ENCODE peak calls at places on chromosomes 3 and 15, in seven cellular contexts. C is HCT116, R is SK-N-SH, M is HepG2, Q is K562, K is H1, B is GM12878. J is an unnamed sample.

GRCh38 chr15:57456559-57456958 is 80.3 kb downstream of the CGNL1 start:
- DNase-seq in B (no peak), Q (no peak), M (no peak), R (no peak), K (no peak), C (no peak), J (no peak)

GRCh38 chr3:184361932-184362667 is 590 bp downstream of the POLR2H start:
- DNase-seq in C (peak; percentile 63), M (no peak), K (no peak), Q (peak; percentile 76), R (peak; percentile 85), B (no peak), J (peak; percentile 91)

GRCh38 chr3:190381356-190381940 is 6.5 kb upstream of the CLDN16 start:
- DNase-seq in R (no peak), M (no peak), B (no peak), C (no peak), Q (no peak), K (no peak), J (no peak)

GRCh38 chr3:110164632-110165240 is 827.4 kb upstream of the DPPA4 start:
- DNase-seq in B (no peak), M (no peak), R (no peak), K (no peak), Q (no peak), C (no peak), J (no peak)

GRCh38 chr3:62367735-62368704 is 5.3 kb downstream of the FEZF2 start:
- DNase-seq in M (no peak), Q (no peak), K (no peak), R (peak; percentile 12), C (no peak), B (no peak), J (no peak)

GRCh38 chr15:58684751-58685150 is 64.8 kb downstream of the ADAM10 start:
- DNase-seq in R (no peak), K (no peak), Q (no peak), C (no peak), B (no peak), M (no peak), J (no peak)

GRCh38 chr3:180870008-180870733 is 42.3 kb upstream of the FXR1 start:
- DNase-seq in R (no peak), B (no peak), M (no peak), K (peak; percentile 29), C (no peak), Q (peak; percentile 13), J (no peak)

GRCh38 chr3:175186511-175186910 is 327.4 kb downstream of the NAALADL2 start:
- DNase-seq in Q (no peak), C (no peak), M (no peak), R (no peak), K (no peak), B (no peak), J (no peak)

GRCh38 chr3:71578045-71578730 is 5.3 kb downstream of the FOXP1 start:
- DNase-seq in M (no peak), Q (no peak), K (no peak), R (no peak), B (no peak), C (no peak), J (no peak)

GRCh38 chr3:19934098-19934566 is at the start of gene EFHB:
- DNase-seq in M (peak; percentile 39), B (no peak), R (peak; percentile 59), Q (peak; percentile 73), C (peak; percentile 39), K (peak; percentile 27), J (peak; percentile 59)

GRCh38 chr3:128442949-128443348 is 23.7 kb downstream of the DNAJB8 start:
- DNase-seq in K (no peak), B (no peak), M (no peak), Q (no peak), C (no peak), R (no peak), J (no peak)

GRCh38 chr3:37667359-37667758 is 194.3 kb upstream of the CTDSPL start:
- DNase-seq in M (no peak), Q (no peak), K (no peak), R (no peak), C (no peak), B (no peak), J (no peak)

GRCh38 chr3:79517766-79518413 is 249.9 kb downstream of the ROBO1 start:
- DNase-seq in K (no peak), M (peak; percentile 24), B (no peak), C (no peak), R (peak; percentile 29), Q (no peak), J (peak; percentile 60)

GRCh38 chr15:99343836-99344551 is 92.7 kb downstream of the LRRC28 start:
- DNase-seq in R (peak; percentile 30), Q (no peak), K (peak; percentile 21), M (no peak), C (no peak), B (no peak), J (no peak)

GRCh38 chr3:69425249-69425648 is 39.4 kb upstream of the FRMD4B start:
- DNase-seq in R (peak; percentile 29), M (peak; percentile 14), Q (peak; percentile 4), C (peak; percentile 21), K (no peak), B (no peak), J (no peak)

GRCh38 chr3:53828581-53828980 is 17.6 kb downstream of the CHDH start:
- DNase-seq in R (no peak), B (no peak), C (no peak), K (no peak), M (no peak), Q (no peak), J (peak; percentile 13)

GRCh38 chr15:88629071-88629470 is 7.9 kb downstream of the AEN start:
- DNase-seq in R (no peak), B (no peak), M (no peak), C (no peak), Q (no peak), K (no peak), J (no peak)

GRCh38 chr3:129599607-129600006 is 6.9 kb downstream of the PLXND1 start:
- DNase-seq in B (no peak), K (peak; percentile 63), R (no peak), Q (peak; percentile 54), M (no peak), C (no peak), J (no peak)

GRCh38 chr15:41231536-41231935 is 468 bp downstream of the CHP1 start:
- DNase-seq in M (no peak), K (no peak), B (no peak), C (no peak), R (no peak), Q (no peak), J (no peak)

GRCh38 chr3:153127788-153128187 is 34.2 kb upstream of the RAP2B start:
- DNase-seq in B (no peak), Q (no peak), M (no peak), C (no peak), R (no peak), K (no peak), J (no peak)

GRCh38 chr3:153129866-153130265 is 32.2 kb upstream of the RAP2B start:
- DNase-seq in K (no peak), M (no peak), R (no peak), C (no peak), B (no peak), Q (no peak), J (no peak)

GRCh38 chr3:153129426-153129825 is 32.6 kb upstream of the RAP2B start:
- DNase-seq in C (no peak), M (no peak), K (no peak), R (no peak), Q (no peak), B (no peak), J (no peak)

GRCh38 chr3:153130312-153130977 is 31.6 kb upstream of the RAP2B start:
- DNase-seq in Q (no peak), M (no peak), C (peak; percentile 57), B (peak; percentile 72), K (no peak), R (no peak), J (no peak)
- TF ChIP-seq JUND in Q (no peak), M (no peak), C (peak; percentile 79), B (no peak), K (no peak), R (peak; percentile 84), J (no peak)

DNA sequence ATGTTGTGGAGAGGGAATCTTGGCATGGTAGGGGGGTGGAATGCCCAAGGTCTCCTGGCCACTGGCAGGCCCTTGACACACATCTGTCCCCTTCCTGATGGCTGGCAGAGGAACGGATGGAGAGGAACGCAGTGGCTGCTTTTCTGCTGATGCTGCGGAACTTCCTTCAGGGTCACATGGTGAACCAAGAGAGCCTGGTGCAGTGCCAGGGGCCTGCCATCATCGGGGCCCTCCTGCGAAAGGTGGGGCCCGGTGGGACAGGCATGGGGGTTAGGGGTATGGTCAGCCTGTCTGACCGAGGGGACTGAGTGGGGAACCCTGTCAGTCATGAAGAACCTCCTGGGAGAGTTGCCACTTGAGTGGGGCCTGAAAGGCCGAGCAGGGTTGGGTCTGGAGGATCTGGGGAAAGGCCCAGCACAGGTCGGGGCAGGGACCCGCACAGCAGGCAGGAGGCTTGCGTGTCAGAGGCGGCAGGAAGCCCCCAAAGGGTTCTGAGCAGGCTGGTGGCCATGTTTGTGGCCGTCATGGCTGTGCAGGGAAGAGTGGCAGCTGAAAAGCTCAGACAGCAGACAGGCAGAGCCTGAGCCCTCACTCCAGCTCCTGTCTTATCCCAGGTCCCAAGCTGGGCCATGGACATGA is 18.1 kb downstream of the NBEAL2 start:
- DNase-seq in M (no peak), C (no peak), R (peak; percentile 22), Q (no peak), K (no peak), B (no peak), J (no peak)
- TF ChIP-seq JUND in M (no peak), C (no peak), R (no peak), Q (no peak), K (no peak), B (no peak), J (no peak)

DNA sequence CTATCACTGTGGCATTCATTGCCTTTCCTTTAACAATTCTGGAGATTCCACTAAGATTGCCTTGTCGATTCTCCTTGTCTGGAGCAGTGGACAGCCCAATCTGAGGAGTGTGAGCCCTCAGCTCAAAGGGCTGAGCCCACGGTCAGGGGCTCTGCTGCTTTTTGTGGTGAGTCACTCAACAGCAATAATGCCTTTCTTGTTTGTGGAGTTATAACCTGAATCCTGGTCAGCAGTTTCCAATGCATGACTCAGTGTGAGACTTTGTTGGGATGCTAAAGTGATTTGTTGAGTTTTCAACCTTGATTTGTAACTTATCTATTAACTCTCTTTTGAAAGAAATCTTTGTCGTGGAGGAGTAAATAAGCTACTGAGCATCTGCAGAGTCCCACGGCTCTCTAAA is 183.5 kb downstream of the TJP1 start:
- DNase-seq in M (peak; percentile 24), B (no peak), C (peak; percentile 22), Q (no peak), K (no peak), R (no peak), J (no peak)
- TF ChIP-seq JUND in M (no peak), B (no peak), C (peak; percentile 12), Q (no peak), K (no peak), R (no peak), J (no peak)

DNA sequence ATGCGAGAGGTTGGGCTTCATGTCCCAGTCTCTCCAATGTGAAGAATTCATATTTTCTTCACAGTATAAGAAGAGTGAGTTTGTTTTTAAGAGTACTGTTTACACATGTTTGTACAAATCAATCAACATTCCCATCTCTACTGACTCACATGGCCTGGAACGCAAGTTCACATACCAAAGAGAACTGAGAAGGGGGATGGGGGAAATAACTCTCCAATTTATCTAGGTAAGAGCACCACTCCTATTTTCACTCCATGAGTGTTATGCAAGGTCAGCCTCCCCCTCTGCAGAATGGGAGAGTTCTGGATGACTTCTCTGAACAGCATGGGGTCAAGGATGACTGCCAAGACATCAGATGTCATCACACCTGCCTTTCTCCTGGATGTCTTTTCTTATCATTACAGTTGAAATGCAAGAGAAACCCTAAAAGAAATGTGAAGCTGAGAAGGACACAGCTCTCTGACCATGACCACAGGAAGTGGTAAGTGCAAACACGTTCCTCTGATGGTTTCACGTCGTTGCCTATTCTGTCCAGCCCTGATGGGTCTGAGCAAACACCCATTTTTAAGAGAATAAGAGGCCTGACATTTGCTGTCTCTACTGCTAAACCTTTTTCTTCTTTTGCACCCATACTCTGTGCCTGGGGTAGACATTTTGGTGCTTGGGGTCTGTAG is 95.3 kb downstream of the SEMA6D start:
- DNase-seq in C (no peak), K (no peak), M (peak; percentile 11), Q (no peak), B (peak; percentile 32), R (no peak), J (peak; percentile 21)
- TF ChIP-seq JUND in C (no peak), K (no peak), M (no peak), Q (no peak), B (no peak), R (no peak), J (peak; percentile 99)

J was measured in T47D.